ENCODE peak calls at places on chromosomes 2 and 18, in ten cellular contexts. N is activated CD8-positive, alpha-beta memory T cell treated with anti-CD3 and anti-CD28 coated beads for 4 hours; U is transverse colon; L is mesendoderm; Y is mesenteric fat pad; M is A549; E is substantia nigra; J is astrocyte; X is esophagus squamous epithelium; I is stimulated activated CD4-positive, alpha-beta T cell treated with anti-CD3 and anti-CD28 coated beads, Interleukin-1b, Interleukin-23, amount 100 ng/mL, for 24 hours. Z is an unnamed sample.

GRCh38 chr18:11955299-11956029 is 25.8 kb upstream of the IMPA2 start:
- DNase-seq in N (no peak), U (peak), L (peak), Y (no peak), M (no peak), E (no peak), J (peak), X (no peak), I (no peak), Z (no peak)

GRCh38 chr2:170966648-170967396 is 37.8 kb downstream of the GORASP2 start:
- DNase-seq in N (no peak), U (no peak), L (peak), Y (no peak), M (peak), E (no peak), J (no peak), X (no peak), I (no peak), Z (no peak)

GRCh38 chr2:24749069-24749691 is 44.0 kb downstream of the PTRHD1 start:
- DNase-seq in N (no peak), U (no peak), L (peak), Y (no peak), M (no peak), E (no peak), J (no peak), X (no peak), I (no peak), Z (no peak)

GRCh38 chr2:165870346-165870745 is 76.3 kb upstream of the GALNT3 start:
- DNase-seq in N (no peak), U (no peak), L (no peak), Y (no peak), M (no peak), E (no peak), J (no peak), X (no peak), I (no peak), Z (no peak)

GRCh38 chr18:14928396-14928795 is 180.4 kb downstream of the ANKRD30B start:
- DNase-seq in N (no peak), U (no peak), L (no peak), Y (no peak), M (no peak), E (no peak), J (no peak), X (no peak), I (no peak), Z (no peak)

GRCh38 chr18:77547757-77548156 is 298.1 kb downstream of the GALR1 start:
- DNase-seq in N (no peak), U (peak), L (no peak), Y (no peak), M (no peak), E (no peak), J (no peak), X (no peak), I (no peak), Z (no peak)

GRCh38 chr2:215137741-215138340 is 585 bp downstream of the ABCA12 start:
- DNase-seq in N (no peak), U (no peak), L (no peak), Y (no peak), M (no peak), E (no peak), J (peak), X (no peak), I (no peak), Z (no peak)

GRCh38 chr2:28896906-28897305 is 2.4 kb downstream of the WDR43 start:
- DNase-seq in N (no peak), U (no peak), L (peak), Y (no peak), M (peak), E (no peak), J (peak), X (no peak), I (no peak), Z (no peak)

GRCh38 chr2:36478332-36478738 is 119.6 kb downstream of the FEZ2 start:
- DNase-seq in N (no peak), U (no peak), L (no peak), Y (no peak), M (peak), E (no peak), J (peak), X (no peak), I (no peak), Z (no peak)

GRCh38 chr2:8076453-8077284 is 605.2 kb upstream of the ID2 start:
- DNase-seq in N (no peak), U (no peak), L (no peak), Y (no peak), M (no peak), E (no peak), J (no peak), X (no peak), I (no peak), Z (no peak)

GRCh38 chr2:174047746-174048145 is 82.6 kb upstream of the SP3 start:
- DNase-seq in N (no peak), U (no peak), L (no peak), Y (no peak), M (no peak), E (no peak), J (no peak), X (no peak), I (no peak), Z (no peak)

GRCh38 chr2:119426801-119427395 is 4.8 kb upstream of the TMEM37 start:
- DNase-seq in N (no peak), U (peak), L (no peak), Y (peak), M (no peak), E (no peak), J (no peak), X (no peak), I (no peak), Z (no peak)

GRCh38 chr2:213416832-213417231 is 132.6 kb downstream of the SPAG16 start:
- DNase-seq in N (no peak), U (no peak), L (peak), Y (no peak), M (no peak), E (no peak), J (no peak), X (no peak), I (no peak), Z (no peak)

GRCh38 chr2:207403950-207404349 is 125.8 kb upstream of the CREB1 start:
- DNase-seq in N (no peak), U (no peak), L (no peak), Y (no peak), M (no peak), E (no peak), J (peak), X (no peak), I (no peak), Z (no peak)